ENCODE peak calls at places on chromosome 16, in five cellular contexts. One of them, this sample, is unnamed.

GRCh38 chr16:83200005-83200779 is 573.4 kb downstream of the CDH13 start:
- DNase-seq in psoas muscle: no peak
- DNase-seq in heart right ventricle: peak; percentile 11
- DNase-seq in HCT116: no peak
- DNase-seq in CD8-positive, alpha-beta T cell: no peak
- DNase-seq in this sample: no peak

GRCh38 chr16:20372696-20373095 is 20.2 kb upstream of the UMOD start:
- DNase-seq in CD8-positive, alpha-beta T cell: no peak
- DNase-seq in HCT116: no peak
- DNase-seq in heart right ventricle: no peak
- DNase-seq in psoas muscle: no peak
- DNase-seq in this sample: no peak

GRCh38 chr16:10103096-10103495 is 79.1 kb downstream of the GRIN2A start:
- DNase-seq in psoas muscle: no peak
- DNase-seq in HCT116: no peak
- DNase-seq in CD8-positive, alpha-beta T cell: no peak
- DNase-seq in heart right ventricle: no peak
- DNase-seq in this sample: no peak

GRCh38 chr16:78659668-78660217 is 560.3 kb downstream of the WWOX start:
- DNase-seq in psoas muscle: no peak
- DNase-seq in heart right ventricle: no peak
- DNase-seq in CD8-positive, alpha-beta T cell: no peak
- DNase-seq in HCT116: no peak
- DNase-seq in this sample: no peak

GRCh38 chr16:84709609-84710008 is 9.8 kb downstream of the USP10 start:
- DNase-seq in HCT116: no peak
- DNase-seq in heart right ventricle: no peak
- DNase-seq in psoas muscle: no peak
- DNase-seq in CD8-positive, alpha-beta T cell: no peak
- DNase-seq in this sample: no peak

GRCh38 chr16:66714659-66715307 is 18.2 kb upstream of the CMTM4 start:
- DNase-seq in CD8-positive, alpha-beta T cell: no peak
- DNase-seq in HCT116: no peak
- DNase-seq in psoas muscle: no peak
- DNase-seq in heart right ventricle: no peak
- DNase-seq in this sample: no peak

GRCh38 chr16:68382296-68382718 is 66.0 kb downstream of the SMPD3 start:
- DNase-seq in CD8-positive, alpha-beta T cell: no peak
- DNase-seq in heart right ventricle: no peak
- DNase-seq in psoas muscle: no peak
- DNase-seq in HCT116: no peak
- DNase-seq in this sample: no peak

GRCh38 chr16:12527077-12527476 is 276.6 kb downstream of the CPPED1 start:
- DNase-seq in HCT116: no peak
- DNase-seq in psoas muscle: no peak
- DNase-seq in heart right ventricle: no peak
- DNase-seq in CD8-positive, alpha-beta T cell: no peak
- DNase-seq in this sample: no peak

GRCh38 chr16:81449899-81450608 is 5.4 kb downstream of the CMIP start:
- DNase-seq in CD8-positive, alpha-beta T cell: no peak
- DNase-seq in psoas muscle: peak; percentile 7
- DNase-seq in heart right ventricle: no peak
- DNase-seq in HCT116: no peak
- DNase-seq in this sample: no peak
- H3K4me1 ChIP-seq in CD8-positive, alpha-beta T cell: peaks cover 65% of the 10 kb centered on the region
- H3K4me1 ChIP-seq in psoas muscle: no peaks in the 10 kb centered on the region
- H3K4me1 ChIP-seq in heart right ventricle: peaks cover 76% of the 10 kb centered on the region
- H3K4me1 ChIP-seq in HCT116: peaks cover 18% of the 10 kb centered on the region
- H3K4me1 ChIP-seq in this sample: peaks cover 33% of the 10 kb centered on the region

DNA sequence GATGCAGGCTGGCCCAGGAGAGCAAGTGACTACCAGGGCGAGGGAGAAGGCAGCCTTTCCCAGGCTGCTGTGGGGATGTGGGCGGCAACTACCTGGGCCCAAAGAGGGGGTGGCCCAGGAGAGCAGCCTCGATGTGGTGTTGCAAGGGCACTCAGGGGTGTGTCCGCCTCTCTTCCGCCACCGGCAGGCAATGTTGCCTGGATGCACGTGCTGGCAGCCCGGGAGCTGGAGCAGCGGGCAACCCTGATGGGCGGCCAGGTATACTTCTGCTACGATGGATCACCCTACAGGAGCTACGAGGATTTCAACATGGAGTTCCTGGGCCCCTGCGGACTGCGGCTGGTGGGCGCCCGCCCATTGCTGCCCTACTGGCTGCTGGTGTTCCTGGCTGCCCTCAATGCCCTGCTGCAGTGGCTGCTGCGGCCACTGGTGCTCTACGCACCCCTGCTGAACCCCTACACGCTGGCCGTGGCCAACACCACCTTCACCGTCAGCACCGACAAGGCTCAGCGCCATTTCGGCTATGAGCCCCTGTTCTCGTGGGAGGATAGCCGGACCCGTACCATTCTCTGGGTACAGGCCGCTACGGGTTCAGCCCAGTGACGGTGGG is 2.7 kb downstream of the HSD3B7 start:
- DNase-seq in HCT116: no peak
- DNase-seq in CD8-positive, alpha-beta T cell: no peak
- DNase-seq in heart right ventricle: no peak
- DNase-seq in psoas muscle: no peak
- DNase-seq in this sample: no peak
- H3K4me3 ChIP-seq in HCT116: no peak overlapping the region
- H3K4me3 ChIP-seq in CD8-positive, alpha-beta T cell: no peak overlapping the region
- H3K4me3 ChIP-seq in heart right ventricle: no peak overlapping the region
- H3K4me3 ChIP-seq in psoas muscle: no peak overlapping the region
- H3K4me3 ChIP-seq in this sample: no peak overlapping the region

GRCh38 chr16:19266774-19267173 is 18.8 kb upstream of the CLEC19A start:
- DNase-seq in psoas muscle: no peak
- DNase-seq in HCT116: no peak
- DNase-seq in heart right ventricle: no peak
- DNase-seq in CD8-positive, alpha-beta T cell: no peak
- DNase-seq in this sample: no peak

GRCh38 chr16:19269098-19269497 is 16.4 kb upstream of the CLEC19A start:
- DNase-seq in heart right ventricle: no peak
- DNase-seq in psoas muscle: no peak
- DNase-seq in CD8-positive, alpha-beta T cell: no peak
- DNase-seq in HCT116: no peak
- DNase-seq in this sample: no peak

GRCh38 chr16:19264123-19264673 is 21.3 kb upstream of the CLEC19A start:
- DNase-seq in psoas muscle: no peak
- DNase-seq in CD8-positive, alpha-beta T cell: no peak
- DNase-seq in HCT116: no peak
- DNase-seq in heart right ventricle: no peak
- DNase-seq in this sample: no peak

GRCh38 chr16:19265531-19265930 is 20.0 kb upstream of the CLEC19A start:
- DNase-seq in heart right ventricle: no peak
- DNase-seq in HCT116: no peak
- DNase-seq in psoas muscle: no peak
- DNase-seq in CD8-positive, alpha-beta T cell: no peak
- DNase-seq in this sample: no peak
- H3K4me1 ChIP-seq in heart right ventricle: no peaks in the 10 kb centered on the region
- H3K4me1 ChIP-seq in HCT116: no peaks in the 10 kb centered on the region
- H3K4me1 ChIP-seq in psoas muscle: no peaks in the 10 kb centered on the region
- H3K4me1 ChIP-seq in CD8-positive, alpha-beta T cell: no peaks in the 10 kb centered on the region
- H3K4me1 ChIP-seq in this sample: no peaks in the 10 kb centered on the region

GRCh38 chr16:56266981-56267607 is 75.8 kb downstream of the GNAO1 start:
- DNase-seq in CD8-positive, alpha-beta T cell: no peak
- DNase-seq in heart right ventricle: no peak
- DNase-seq in psoas muscle: no peak
- DNase-seq in HCT116: no peak
- DNase-seq in this sample: no peak
- H3K4me3 ChIP-seq in CD8-positive, alpha-beta T cell: no peak overlapping the region
- H3K4me3 ChIP-seq in heart right ventricle: no peak overlapping the region
- H3K4me3 ChIP-seq in psoas muscle: no peak overlapping the region
- H3K4me3 ChIP-seq in HCT116: no peak overlapping the region
- H3K4me3 ChIP-seq in this sample: no peak overlapping the region

GRCh38 chr16:74991593-74992403 is 6.9 kb upstream of the WDR59 start:
- DNase-seq in HCT116: no peak
- DNase-seq in psoas muscle: no peak
- DNase-seq in CD8-positive, alpha-beta T cell: no peak
- DNase-seq in heart right ventricle: no peak
- DNase-seq in this sample: no peak
- H3K4me1 ChIP-seq in HCT116: no peaks in the 10 kb centered on the region
- H3K4me1 ChIP-seq in psoas muscle: no peaks in the 10 kb centered on the region
- H3K4me1 ChIP-seq in CD8-positive, alpha-beta T cell: no peaks in the 10 kb centered on the region
- H3K4me1 ChIP-seq in heart right ventricle: peaks cover 11% of the 10 kb centered on the region
- H3K4me1 ChIP-seq in this sample: no peaks in the 10 kb centered on the region

DNA sequence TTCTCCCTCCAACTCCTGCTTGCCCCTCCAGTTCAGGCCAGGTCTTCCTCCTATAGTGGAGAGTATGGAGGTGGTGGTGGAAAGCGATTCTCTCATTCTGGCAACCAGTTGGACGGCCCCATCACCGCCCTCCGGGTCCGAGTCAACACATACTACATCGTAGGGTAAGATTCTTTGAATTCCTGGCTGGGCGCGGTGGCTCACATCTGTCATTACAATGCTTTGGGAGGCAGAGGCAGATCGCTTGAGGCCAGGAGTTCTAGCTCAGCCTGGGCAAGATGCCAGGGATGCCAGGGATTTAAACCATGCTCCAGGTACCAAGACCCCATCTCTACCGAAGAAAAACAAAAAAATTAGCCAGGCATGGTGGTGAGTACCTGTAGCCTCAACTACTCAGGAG is 1.4 kb downstream of the ZG16 start:
- DNase-seq in psoas muscle: no peak
- DNase-seq in CD8-positive, alpha-beta T cell: no peak
- DNase-seq in heart right ventricle: no peak
- DNase-seq in HCT116: no peak
- DNase-seq in this sample: no peak
- H3K4me3 ChIP-seq in psoas muscle: no peak overlapping the region
- H3K4me3 ChIP-seq in CD8-positive, alpha-beta T cell: no peak overlapping the region
- H3K4me3 ChIP-seq in heart right ventricle: no peak overlapping the region
- H3K4me3 ChIP-seq in HCT116: no peak overlapping the region
- H3K4me3 ChIP-seq in this sample: no peak overlapping the region

GRCh38 chr16:89058812-89059211 is 34.8 kb upstream of the ACSF3 start:
- DNase-seq in HCT116: no peak
- DNase-seq in heart right ventricle: no peak
- DNase-seq in psoas muscle: no peak
- DNase-seq in CD8-positive, alpha-beta T cell: no peak
- DNase-seq in this sample: no peak
- H3K4me1 ChIP-seq in HCT116: peaks cover 2% of the 10 kb centered on the region
- H3K4me1 ChIP-seq in heart right ventricle: no peaks in the 10 kb centered on the region
- H3K4me1 ChIP-seq in psoas muscle: no peaks in the 10 kb centered on the region
- H3K4me1 ChIP-seq in CD8-positive, alpha-beta T cell: no peaks in the 10 kb centered on the region
- H3K4me1 ChIP-seq in this sample: no peaks in the 10 kb centered on the region

GRCh38 chr16:81814751-81815428 is 35.8 kb downstream of the PLCG2 start:
- DNase-seq in CD8-positive, alpha-beta T cell: no peak
- DNase-seq in heart right ventricle: no peak
- DNase-seq in psoas muscle: no peak
- DNase-seq in HCT116: no peak
- DNase-seq in this sample: no peak
- H3K4me3 ChIP-seq in CD8-positive, alpha-beta T cell: no peak overlapping the region
- H3K4me3 ChIP-seq in heart right ventricle: no peak overlapping the region
- H3K4me3 ChIP-seq in psoas muscle: no peak overlapping the region
- H3K4me3 ChIP-seq in HCT116: no peak overlapping the region
- H3K4me3 ChIP-seq in this sample: no peak overlapping the region

GRCh38 chr16:88972349-88972748 is 4.7 kb downstream of the CBFA2T3 start:
- DNase-seq in HCT116: no peak
- DNase-seq in heart right ventricle: no peak
- DNase-seq in psoas muscle: no peak
- DNase-seq in CD8-positive, alpha-beta T cell: no peak
- DNase-seq in this sample: no peak
- H3K4me1 ChIP-seq in HCT116: no peaks in the 10 kb centered on the region
- H3K4me1 ChIP-seq in heart right ventricle: peaks cover 24% of the 10 kb centered on the region
- H3K4me1 ChIP-seq in psoas muscle: no peaks in the 10 kb centered on the region
- H3K4me1 ChIP-seq in CD8-positive, alpha-beta T cell: peaks cover 7% of the 10 kb centered on the region
- H3K4me1 ChIP-seq in this sample: peaks cover 9% of the 10 kb centered on the region